ENCODE peak calls at places on chromosomes 3 and 15, in five cellular contexts. P is transverse colon, S is neuronal stem cell, A is endodermal cell, Z is astrocyte. J is an unnamed sample. For H3K4me1, the result is how much of the 10 kb centered on the place peaks cover.

GRCh38 chr3:43858052-43858701 is 167.4 kb downstream of the ABHD5 start:
- DNase-seq in Z (no peak), S (no peak), P (no peak), A (peak), J (no peak)

GRCh38 chr15:72927451-72927850 is 124.8 kb upstream of the NEO1 start:
- DNase-seq in A (no peak), P (no peak), S (no peak), Z (no peak), J (no peak)

GRCh38 chr3:33799202-33799551 is 747 bp downstream of the PDCD6IP start:
- DNase-seq in S (no peak), P (no peak), A (no peak), Z (no peak), J (no peak)

GRCh38 chr15:75857886-75858285 is 14.6 kb downstream of the UBE2Q2 start:
- DNase-seq in P (no peak), A (no peak), Z (no peak), S (no peak), J (no peak)

GRCh38 chr3:132071043-132071442 is 36.2 kb upstream of the CPNE4 start:
- DNase-seq in P (no peak), A (no peak), S (no peak), Z (no peak), J (no peak)

GRCh38 chr3:70000563-70001081 is 1.1 kb downstream of the SAMMSON start:
- DNase-seq in S (peak), P (no peak), A (no peak), Z (no peak), J (no peak)

GRCh38 chr3:120642368-120642948 is 39.6 kb downstream of the HGD start:
- DNase-seq in P (no peak), A (no peak), Z (peak), S (no peak), J (no peak)

GRCh38 chr15:77066961-77067690 is 3.8 kb downstream of the TSPAN3 start:
- DNase-seq in A (no peak), P (no peak), Z (no peak), S (no peak), J (no peak)

GRCh38 chr3:149417727-149418126 is 40.3 kb upstream of the TM4SF1 start:
- DNase-seq in Z (no peak), A (no peak), S (no peak), P (no peak), J (no peak)

GRCh38 chr15:76345880-76346665 is 9.5 kb downstream of the ISL2 start:
- DNase-seq in A (peak), P (peak), S (no peak), Z (no peak), J (no peak)

GRCh38 chr15:31207246-31207645 is 105.7 kb upstream of the TRPM1 start:
- DNase-seq in Z (no peak), A (no peak), P (no peak), S (no peak), J (peak)

GRCh38 chr3:66642015-66642414 is 141.2 kb upstream of the LRIG1 start:
- DNase-seq in S (no peak), A (no peak), Z (no peak), P (no peak), J (no peak)

GRCh38 chr3:48563382-48563918 is at the start of gene UCN2:
- DNase-seq in P (no peak), S (no peak), Z (no peak), A (peak), J (no peak)

GRCh38 chr3:48560648-48561018 is 2.9 kb downstream of the UCN2 start:
- DNase-seq in Z (no peak), P (no peak), S (no peak), A (no peak), J (no peak)

GRCh38 chr3:48561045-48561736 is 2.4 kb downstream of the UCN2 start:
- DNase-seq in A (peak), P (peak), Z (peak), S (peak), J (no peak)

GRCh38 chr3:48564022-48564421 is 441 bp upstream of the UCN2 start:
- DNase-seq in Z (peak), A (no peak), P (peak), S (no peak), J (peak)

GRCh38 chr3:48562367-48563095 is 1.1 kb downstream of the UCN2 start:
- DNase-seq in A (peak), S (no peak), P (no peak), Z (no peak), J (no peak)
- H3K4me1 ChIP-seq in A (under half), S (under half), P (under half), Z (half or more), J (under half)

DNA sequence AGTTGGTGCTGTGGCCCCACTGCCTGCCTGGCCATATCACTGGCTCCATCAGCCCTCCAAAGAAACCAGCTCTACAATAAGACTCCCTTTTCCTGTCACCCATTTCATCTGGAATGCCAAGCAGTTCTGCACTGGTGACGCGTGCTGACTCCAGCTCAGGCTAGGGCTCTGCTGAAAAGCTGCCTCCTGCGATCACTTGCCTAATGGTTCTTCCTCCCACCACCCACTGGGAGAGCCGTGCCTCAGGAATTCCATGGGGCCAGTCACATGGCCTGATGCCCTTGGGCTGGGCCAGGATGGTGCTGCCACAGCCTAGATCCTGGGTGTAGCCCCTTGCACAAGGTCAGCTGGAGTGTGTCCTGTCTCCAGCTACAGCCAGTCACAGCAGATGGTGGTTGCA is 99.0 kb downstream of the DNAJB8 start:
- DNase-seq in S (no peak), Z (no peak), P (no peak), A (peak), J (no peak)
- H3K4me1 ChIP-seq in S (under half), Z (under half), P (under half), A (under half), J (under half)

GRCh38 chr15:84605225-84605882 is 4.5 kb downstream of the ZSCAN2 start:
- DNase-seq in S (no peak), P (no peak), A (no peak), Z (no peak), J (no peak)
- H3K4me1 ChIP-seq in S (under half), P (under half), A (under half), Z (under half), J (under half)

GRCh38 chr3:142818651-142819050 is 70.2 kb downstream of the PCOLCE2 start:
- DNase-seq in Z (no peak), S (no peak), A (no peak), P (no peak), J (no peak)
- H3K4me1 ChIP-seq in Z (under half), S (under half), A (under half), P (under half), J (under half)

DNA sequence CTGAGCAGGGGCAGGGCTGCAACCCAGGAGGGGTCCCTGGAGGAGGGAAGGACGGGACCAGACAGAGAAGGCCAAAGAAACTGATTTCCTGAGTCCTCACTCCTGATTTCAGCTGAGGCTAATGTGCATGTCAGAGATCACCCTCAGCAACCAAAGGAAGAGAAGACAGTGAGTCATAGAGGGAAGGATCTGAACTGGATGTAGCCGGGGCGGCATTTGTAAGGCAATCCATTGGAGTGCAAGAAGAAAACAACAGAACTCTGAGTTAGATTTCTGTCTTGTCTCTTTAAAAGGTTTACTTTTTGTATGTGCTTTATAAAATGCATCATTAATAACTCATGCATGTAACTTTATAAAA is 105.3 kb upstream of the AGBL1 start:
- DNase-seq in Z (peak), S (no peak), P (no peak), A (no peak), J (no peak)
- H3K4me1 ChIP-seq in Z (under half), S (under half), P (under half), A (under half), J (under half)

GRCh38 chr15:64896371-64897069 is 15.2 kb upstream of the ANKDD1A start:
- DNase-seq in S (no peak), P (no peak), Z (no peak), A (no peak), J (no peak)
- H3K4me1 ChIP-seq in S (under half), P (under half), Z (under half), A (under half), J (half or more)